ENCODE peak calls at places on chromosome 11, in five cellular contexts. J, R, P, L and C are unnamed samples.

GRCh38 chr11:7892751-7893356 is 38.2 kb downstream of the OR10A6 start:
- DNase-seq in P (no peak), R (peak; percentile 16), J (peak; percentile 59), L (peak; percentile 83), C (no peak)

GRCh38 chr11:12577746-12578644 is 96.2 kb upstream of the TEAD1 start:
- DNase-seq in R (no peak), P (no peak), L (no peak), J (no peak), C (no peak)

GRCh38 chr11:35177370-35177769 is 38.4 kb downstream of the CD44 start:
- DNase-seq in J (peak; percentile 75), L (peak; percentile 87), P (no peak), R (no peak), C (no peak)

GRCh38 chr11:93059074-93059957 is 89.9 kb downstream of the MTNR1B start:
- DNase-seq in L (peak; percentile 94), R (peak; percentile 68), J (peak; percentile 93), P (no peak), C (no peak)

GRCh38 chr11:29129850-29130249 is 887.0 kb downstream of the KCNA4 start:
- DNase-seq in J (peak; percentile 87), P (no peak), R (no peak), L (peak; percentile 87), C (no peak)

GRCh38 chr11:77284476-77285468 is 16.7 kb downstream of the GDPD4 start:
- DNase-seq in J (no peak), R (no peak), L (no peak), P (no peak), C (no peak)

GRCh38 chr11:69508974-69509373 is 27.5 kb downstream of the LINC01488 start:
- DNase-seq in L (no peak), R (no peak), J (no peak), P (no peak), C (no peak)

GRCh38 chr11:130181295-130182272 is 22.0 kb downstream of the ST14 start:
- DNase-seq in L (peak; percentile 81), R (peak; percentile 86), P (no peak), J (peak; percentile 84), C (no peak)

GRCh38 chr11:61472868-61473267 is 35.7 kb upstream of the LRRC10B start:
- DNase-seq in P (no peak), R (no peak), L (no peak), J (peak; percentile 46), C (no peak)

GRCh38 chr11:84993386-84993785 is 633.8 kb downstream of the DLG2 start:
- DNase-seq in P (no peak), J (peak; percentile 47), R (peak; percentile 5), L (peak; percentile 58), C (no peak)

GRCh38 chr11:61716478-61717285 is 35.8 kb upstream of the MYRF start:
- DNase-seq in J (no peak), L (no peak), P (no peak), R (no peak), C (no peak)